ENCODE peak calls at places on chromosomes 4 and X, in eight cellular contexts. N is heart right ventricle, P is transverse colon, Y is heart left ventricle, W is PC-3, M is Peyer's patch, J is BJ, U is right lobe of liver. S is an unnamed sample.
A peak's percentile ranks its signal among the peaks of the same experiment; 100 is the strongest.

GRCh38 chr4:162838671-162839070 is 328.0 kb downstream of the NAF1 start:
- DNase-seq in N (no peak), P (peak; percentile 45), Y (no peak), W (peak; percentile 72), M (no peak), J (no peak), U (no peak), S (no peak)

GRCh38 chrX:153946910-153947769 is 2.7 kb upstream of the RENBP start:
- DNase-seq in N (peak; percentile 73), P (peak; percentile 84), Y (peak; percentile 72), W (peak; percentile 84), M (peak; percentile 90), J (no peak), U (peak; percentile 84), S (peak; percentile 86)

GRCh38 chr4:162126754-162127153 is 37.0 kb downstream of the FSTL5 start:
- DNase-seq in N (no peak), P (no peak), Y (no peak), W (no peak), M (no peak), J (no peak), U (no peak), S (no peak)

GRCh38 chrX:1442724-1443367 is 9.9 kb downstream of the ASMTL start:
- DNase-seq in N (no peak), P (no peak), Y (peak; percentile 18), W (no peak), M (peak; percentile 23), J (no peak), U (no peak), S (no peak)

GRCh38 chrX:2282490-2283090 is 218.2 kb downstream of the DHRSX start:
- DNase-seq in N (no peak), P (no peak), Y (no peak), W (no peak), M (no peak), J (no peak), U (no peak), S (no peak)

GRCh38 chr4:124111922-124112321 is 600.6 kb downstream of the ANKRD50 start:
- DNase-seq in N (no peak), P (no peak), Y (no peak), W (peak; percentile 76), M (no peak), J (peak; percentile 24), U (no peak), S (no peak)

GRCh38 chrX:27838176-27838575 is 30.4 kb downstream of the MAGEB10 start:
- DNase-seq in N (no peak), P (no peak), Y (no peak), W (no peak), M (no peak), J (no peak), U (no peak), S (no peak)

GRCh38 chr4:87502580-87503238 is 26.5 kb downstream of the SPARCL1 start:
- DNase-seq in N (no peak), P (no peak), Y (no peak), W (peak; percentile 53), M (no peak), J (peak; percentile 24), U (no peak), S (peak; percentile 56)

GRCh38 chrX:137519459-137519858 is 46.5 kb upstream of the ZIC3 start:
- DNase-seq in N (no peak), P (no peak), Y (no peak), W (no peak), M (no peak), J (no peak), U (no peak), S (no peak)

GRCh38 chr4:54660591-54660990 is 2.8 kb downstream of the KIT start:
- DNase-seq in N (no peak), P (no peak), Y (no peak), W (no peak), M (no peak), J (peak; percentile 9), U (no peak), S (no peak)

GRCh38 chr4:147813107-147813773 is 81.4 kb downstream of the ARHGAP10 start:
- DNase-seq in N (no peak), P (no peak), Y (no peak), W (no peak), M (no peak), J (no peak), U (no peak), S (no peak)

DNA sequence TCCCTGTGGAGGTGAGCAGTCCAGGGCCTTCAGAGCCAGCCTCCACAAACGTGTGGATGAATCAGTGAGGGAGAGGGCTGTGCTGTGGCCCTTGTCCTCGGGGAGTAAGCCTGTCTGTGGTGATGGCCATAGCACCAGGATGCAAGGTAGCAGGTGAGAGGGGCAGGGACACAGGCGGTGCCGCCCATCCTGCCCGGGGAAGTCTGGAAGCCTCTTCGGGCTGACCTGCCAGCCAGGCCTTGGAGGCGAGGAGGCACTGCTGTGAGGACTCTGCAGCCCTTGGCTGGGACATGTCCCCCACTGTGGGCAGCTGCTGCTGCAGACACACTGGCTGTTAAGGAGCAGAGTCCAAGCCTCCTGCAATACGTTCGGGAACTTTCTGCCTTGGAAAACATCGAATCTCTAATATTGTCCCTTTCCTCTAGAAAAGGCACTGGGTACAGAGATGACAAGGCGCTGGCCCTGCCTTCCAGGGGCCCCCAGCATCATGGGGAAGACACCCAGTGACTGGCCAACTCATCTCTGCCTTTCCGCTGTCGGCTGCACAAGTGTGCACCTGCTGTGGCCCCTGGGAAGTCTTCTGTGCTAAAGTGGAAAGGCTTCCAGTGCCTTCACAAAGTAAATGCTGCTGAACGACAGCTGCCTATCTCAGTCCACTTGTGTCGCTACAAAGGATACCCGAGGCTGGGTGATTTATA is 101.4 kb downstream of the ADRA2C start:
- DNase-seq in N (no peak), P (no peak), Y (no peak), W (no peak), M (peak; percentile 29), J (no peak), U (no peak), S (no peak)
- H3K27me3 ChIP-seq in N (peaks cover 49% of the 10 kb centered on the region), P (peaks cover 54% of the 10 kb centered on the region), Y (peaks cover 36% of the 10 kb centered on the region), W (peaks cover 33% of the 10 kb centered on the region), M (no peaks in the 10 kb centered on the region), J (peaks cover 23% of the 10 kb centered on the region), U (no peaks in the 10 kb centered on the region), S (no peaks in the 10 kb centered on the region)

DNA sequence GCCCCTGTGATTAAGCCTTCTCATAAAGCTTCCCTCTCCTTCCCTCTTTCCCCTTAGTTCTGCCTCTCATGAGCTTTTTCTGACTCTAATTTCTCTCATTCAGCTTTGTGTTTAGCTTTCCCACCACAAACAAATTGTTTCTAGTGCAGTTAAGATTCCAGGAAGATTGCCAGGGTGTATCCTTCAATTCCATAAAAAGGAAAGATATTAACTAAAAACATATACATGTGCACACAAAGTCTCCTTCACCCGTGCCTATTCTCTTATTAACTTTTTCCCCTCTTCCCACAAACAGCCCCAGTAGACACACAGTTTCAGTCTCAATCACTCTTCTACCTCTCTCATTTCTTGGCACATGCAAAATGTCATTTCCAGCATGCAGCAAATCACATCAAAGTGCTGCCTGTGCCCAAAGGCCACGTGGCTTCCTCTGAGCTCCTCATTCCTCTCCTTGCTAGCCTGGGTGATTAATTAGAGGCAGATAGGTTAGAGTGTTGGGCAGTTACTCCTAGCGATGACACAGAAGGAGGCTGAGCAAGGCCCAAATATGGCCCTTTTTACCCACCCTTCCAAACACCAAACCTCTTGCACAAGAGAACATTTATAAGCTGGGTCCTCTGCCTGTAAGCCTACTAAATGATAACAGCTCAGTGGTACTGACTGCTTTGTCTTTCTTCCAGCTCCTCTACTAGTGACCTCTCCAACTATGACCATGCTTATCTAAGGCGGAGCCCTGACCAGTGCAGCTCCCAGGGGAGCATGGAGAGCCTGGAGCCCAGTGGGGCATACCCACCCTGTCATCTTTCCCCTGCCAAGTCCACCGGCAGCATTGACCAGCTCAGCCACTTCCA is 159.6 kb downstream of the SOWAHB start:
- DNase-seq in N (no peak), P (no peak), Y (peak; percentile 66), W (no peak), M (no peak), J (peak; percentile 89), U (no peak), S (no peak)
- H3K36me3 ChIP-seq in N (no peaks in the 10 kb centered on the region), P (no peaks in the 10 kb centered on the region), Y (no peaks in the 10 kb centered on the region), W (no peaks in the 10 kb centered on the region), M (no peaks in the 10 kb centered on the region), J (peaks cover 28% of the 10 kb centered on the region), U (no peaks in the 10 kb centered on the region), S (peaks cover 38% of the 10 kb centered on the region)

GRCh38 chrX:135629342-135629741 is 84.1 kb upstream of the CT45A1 start:
- DNase-seq in N (no peak), P (no peak), Y (no peak), W (no peak), M (no peak), J (no peak), U (no peak), S (no peak)

DNA sequence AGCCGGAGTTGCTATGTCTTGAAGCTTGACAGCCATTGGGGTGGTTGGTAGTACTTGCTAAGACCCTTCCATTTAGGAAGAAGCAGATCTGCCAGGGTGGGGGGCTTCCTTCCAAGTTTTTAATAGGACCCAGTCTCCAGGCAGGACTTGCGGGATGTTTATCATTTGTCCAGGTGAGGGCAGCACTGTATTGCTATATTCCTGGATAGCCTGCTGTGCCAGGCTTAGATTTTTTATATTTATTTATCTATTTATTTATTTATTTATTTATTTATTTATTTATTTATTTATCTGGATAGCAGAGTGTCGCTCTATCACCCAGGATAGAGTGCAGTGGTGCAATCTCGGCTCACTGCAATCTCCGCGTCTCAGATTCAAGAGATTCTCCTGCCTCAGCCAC is 87.4 kb upstream of the CT45A1 start:
- DNase-seq in N (no peak), P (no peak), Y (no peak), W (peak; percentile 39), M (no peak), J (no peak), U (no peak), S (peak; percentile 10)
- TF ChIP-seq CTCF in N (peak; percentile 21), P (no peak), Y (no peak), W (peak; percentile 37), M (no peak), J (peak; percentile 11), U (peak; percentile 46), S (peak; percentile 37)

GRCh38 chr4:7392438-7393374 is 42.0 kb downstream of the PSAPL1 start:
- DNase-seq in N (no peak), P (no peak), Y (peak; percentile 32), W (peak; percentile 12), M (peak; percentile 43), J (no peak), U (no peak), S (no peak)

GRCh38 chr4:7393491-7394183 is 41.1 kb downstream of the PSAPL1 start:
- DNase-seq in N (no peak), P (no peak), Y (peak; percentile 24), W (no peak), M (peak; percentile 23), J (no peak), U (no peak), S (no peak)

GRCh38 chr4:7394681-7395451 is 39.9 kb downstream of the PSAPL1 start:
- DNase-seq in N (no peak), P (no peak), Y (peak; percentile 21), W (no peak), M (peak; percentile 23), J (no peak), U (no peak), S (no peak)

GRCh38 chr4:7395635-7396034 is 39.1 kb downstream of the PSAPL1 start:
- DNase-seq in N (no peak), P (no peak), Y (peak; percentile 6), W (no peak), M (peak; percentile 23), J (no peak), U (no peak), S (no peak)

DNA sequence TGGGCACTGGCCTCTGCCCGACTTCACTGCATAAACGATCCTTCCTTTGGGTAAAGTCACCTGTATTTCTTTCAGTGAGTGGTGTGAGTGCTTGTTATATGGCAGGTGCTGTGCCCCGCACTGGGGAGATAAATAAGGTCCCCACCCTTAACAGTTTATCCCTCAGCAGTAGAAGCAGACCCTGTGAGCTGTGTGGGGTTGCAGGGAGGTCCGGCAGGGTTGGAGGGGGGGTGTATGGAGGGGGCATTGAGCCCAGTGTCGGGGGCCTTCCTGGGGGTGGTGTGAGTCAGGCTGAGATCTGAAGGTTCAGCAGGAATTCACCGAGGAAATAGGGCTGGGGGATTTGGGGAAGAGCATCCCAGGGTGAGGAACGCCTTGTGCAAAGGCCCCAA is 40.5 kb downstream of the PSAPL1 start:
- DNase-seq in N (no peak), P (no peak), Y (no peak), W (no peak), M (peak; percentile 7), J (no peak), U (no peak), S (no peak)
- H3K27me3 ChIP-seq in N (no peaks in the 10 kb centered on the region), P (no peaks in the 10 kb centered on the region), Y (no peaks in the 10 kb centered on the region), W (no peaks in the 10 kb centered on the region), M (no peaks in the 10 kb centered on the region), J (peaks cover 7% of the 10 kb centered on the region), U (no peaks in the 10 kb centered on the region), S (no peaks in the 10 kb centered on the region)

S was measured in BE2C.